ENCODE peak calls at places on chromosomes 3 and 15, in seven cellular contexts. U is HepG2, C is WTC11, A is HEK293T, J is GM12878, P is H1, B is K562. M is an unnamed sample.
A peak's percentile ranks its signal among the peaks of the same experiment; 100 is the strongest.

GRCh38 chr3:40980467-40980866 is 218.8 kb upstream of the CTNNB1 start:
- DNase-seq in P (no peak), A (no peak), U (no peak), J (no peak), B (no peak), C (no peak), M (no peak)

GRCh38 chr3:145812396-145812795 is 348.6 kb downstream of the PLOD2 start:
- DNase-seq in J (no peak), B (no peak), A (no peak), C (no peak), U (no peak), P (no peak), M (no peak)

GRCh38 chr3:87798567-87798947 is 260.2 kb downstream of the CGGBP1 start:
- DNase-seq in J (no peak), A (no peak), C (no peak), B (no peak), P (no peak), U (no peak), M (no peak)

GRCh38 chr15:55247276-55247675 is 42.3 kb downstream of the RAB27A start:
- DNase-seq in B (no peak), J (no peak), A (no peak), U (no peak), C (no peak), P (no peak), M (no peak)

GRCh38 chr3:115341208-115341607 is 194.1 kb upstream of the ZBTB20 start:
- DNase-seq in C (no peak), A (no peak), B (no peak), J (no peak), P (no peak), U (no peak), M (peak; percentile 57)

GRCh38 chr3:30681276-30682211 is 75.1 kb downstream of the TGFBR2 start:
- DNase-seq in U (no peak), C (no peak), J (no peak), B (no peak), A (no peak), P (no peak), M (no peak)

GRCh38 chr3:150385296-150386242 is 22.5 kb upstream of the TSC22D2 start:
- DNase-seq in P (no peak), U (no peak), A (no peak), C (no peak), J (peak; percentile 75), B (no peak), M (no peak)

GRCh38 chr15:80835338-80835737 is 56.2 kb downstream of the CEMIP start:
- DNase-seq in C (peak; percentile 45), B (no peak), A (peak; percentile 48), U (peak; percentile 50), J (no peak), P (peak; percentile 63), M (no peak)

GRCh38 chr15:55398243-55398642 is 9.9 kb downstream of the CCPG1 start:
- DNase-seq in U (no peak), J (no peak), C (no peak), B (peak; percentile 22), A (no peak), P (no peak), M (no peak)

GRCh38 chr15:68385240-68385561 is 46.8 kb downstream of the ITGA11 start:
- DNase-seq in P (peak; percentile 34), J (no peak), C (no peak), U (no peak), B (no peak), A (no peak), M (no peak)

GRCh38 chr3:171169443-171169842 is 142.9 kb upstream of the SLC2A2 start:
- DNase-seq in J (no peak), C (no peak), P (no peak), A (no peak), B (no peak), U (no peak), M (no peak)

GRCh38 chr3:116947809-116948208 is 238.2 kb downstream of the TUSC7 start:
- DNase-seq in B (no peak), P (no peak), U (no peak), C (no peak), A (no peak), J (no peak), M (no peak)

GRCh38 chr3:94494992-94495391 is 432.1 kb downstream of the NSUN3 start:
- DNase-seq in U (no peak), J (no peak), C (no peak), A (no peak), B (no peak), P (no peak), M (no peak)

GRCh38 chr15:90291679-90292356 is 26.3 kb downstream of the NGRN start:
- DNase-seq in C (peak; percentile 41), B (peak; percentile 89), A (peak; percentile 66), P (no peak), U (peak; percentile 50), J (no peak), M (peak; percentile 71)

GRCh38 chr3:123089611-123090301 is 22.9 kb downstream of the PDIA5 start:
- DNase-seq in A (no peak), C (no peak), B (no peak), P (no peak), J (no peak), U (no peak), M (no peak)

GRCh38 chr3:194273396-194274310 is 77.5 kb downstream of the CPN2 start:
- DNase-seq in J (no peak), B (no peak), P (no peak), C (peak; percentile 8), U (no peak), A (no peak), M (no peak)

GRCh38 chr15:48062476-48062875 is 58.3 kb upstream of the SLC24A5 start:
- DNase-seq in P (no peak), B (no peak), C (no peak), A (peak; percentile 9), U (no peak), J (no peak), M (no peak)

GRCh38 chr15:89475688-89476087 is 20.7 kb downstream of the RHCG start:
- DNase-seq in B (no peak), U (no peak), A (no peak), P (no peak), C (no peak), J (no peak), M (no peak)

GRCh38 chr15:91706366-91707032 is 147.0 kb upstream of the SLCO3A1 start:
- DNase-seq in C (peak; percentile 84), U (peak; percentile 38), P (peak; percentile 87), J (peak; percentile 3), A (peak; percentile 67), B (peak; percentile 41), M (peak; percentile 49)

GRCh38 chr15:91704343-91704742 is 149.2 kb upstream of the SLCO3A1 start:
- DNase-seq in B (no peak), J (no peak), C (no peak), U (no peak), P (no peak), A (no peak), M (no peak)

GRCh38 chr15:91711384-91712082 is 142.0 kb upstream of the SLCO3A1 start:
- DNase-seq in J (no peak), U (no peak), A (no peak), C (no peak), P (no peak), B (no peak), M (no peak)

DNA sequence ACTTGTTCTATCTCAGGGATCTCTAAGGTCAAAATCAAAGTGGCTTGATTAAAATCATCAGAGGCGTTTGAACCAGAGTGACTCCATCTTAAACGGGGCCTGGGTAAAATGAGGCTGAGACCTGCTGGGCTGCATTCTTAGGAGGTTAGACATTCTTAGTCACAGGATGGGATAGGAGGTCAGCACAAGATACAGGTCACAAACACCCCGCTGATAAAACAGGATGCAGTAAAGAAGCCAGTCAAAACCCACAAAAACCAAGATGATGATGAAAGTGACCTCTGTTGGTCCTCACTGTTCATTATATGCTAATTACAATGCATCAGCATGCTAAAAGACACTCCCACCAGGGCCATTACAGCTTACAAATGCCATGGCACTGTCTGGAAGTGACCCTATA is 143.4 kb upstream of the SLCO3A1 start:
- DNase-seq in B (no peak), A (no peak), C (no peak), J (no peak), U (no peak), P (no peak), M (no peak)
- TF ChIP-seq SP1 in B (no peak), A (no peak), C (no peak), J (no peak), U (no peak), P (no peak), M (no peak)

DNA sequence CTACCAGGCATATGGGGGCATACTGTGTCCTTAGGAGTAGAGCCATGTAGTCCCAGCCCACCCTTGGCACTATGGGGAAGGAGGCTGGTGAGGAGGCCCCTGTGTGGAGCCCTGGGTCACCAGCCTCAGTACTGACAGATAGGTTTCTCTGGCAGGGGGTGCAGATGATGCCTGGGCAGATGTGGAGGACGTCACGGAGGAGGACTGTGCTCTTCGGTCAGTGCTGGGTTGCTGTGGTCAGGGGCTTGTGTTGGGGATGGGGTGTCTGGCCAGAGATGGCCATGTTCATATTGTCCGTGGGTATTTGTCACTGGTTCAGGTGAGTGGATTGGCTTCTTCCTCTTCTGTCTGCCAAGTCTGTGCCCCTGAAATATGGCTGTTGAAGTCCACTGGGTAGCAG is 20.0 kb downstream of the MTMR14 start:
- DNase-seq in P (no peak), A (no peak), C (no peak), B (no peak), U (no peak), J (no peak), M (no peak)
- TF ChIP-seq SP1 in P (no peak), A (no peak), C (no peak), B (no peak), U (no peak), J (no peak), M (no peak)

DNA sequence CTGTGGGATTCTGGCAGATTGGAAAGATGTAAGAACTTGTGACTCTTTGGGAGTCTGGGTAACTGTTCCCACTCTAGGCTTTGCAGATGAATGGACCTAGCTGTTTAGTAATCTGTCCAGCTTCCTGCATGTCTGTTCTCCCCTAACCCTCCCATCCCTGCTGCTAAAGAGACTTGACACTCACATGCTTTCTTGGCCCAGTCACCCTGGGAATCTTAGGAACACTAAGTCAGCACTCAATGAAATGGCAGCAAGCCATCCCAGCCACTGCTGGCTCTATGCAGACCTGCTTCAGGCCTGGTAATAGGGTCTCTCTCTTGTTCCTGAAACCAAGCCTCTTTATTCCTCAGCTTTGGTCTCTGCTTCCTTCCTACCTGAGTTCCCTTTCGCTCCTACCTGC is 63.7 kb upstream of the THSD4 start:
- DNase-seq in C (no peak), P (no peak), J (no peak), B (no peak), A (no peak), U (no peak), M (no peak)
- TF ChIP-seq SP1 in C (no peak), P (no peak), J (no peak), B (no peak), A (no peak), U (no peak), M (no peak)

DNA sequence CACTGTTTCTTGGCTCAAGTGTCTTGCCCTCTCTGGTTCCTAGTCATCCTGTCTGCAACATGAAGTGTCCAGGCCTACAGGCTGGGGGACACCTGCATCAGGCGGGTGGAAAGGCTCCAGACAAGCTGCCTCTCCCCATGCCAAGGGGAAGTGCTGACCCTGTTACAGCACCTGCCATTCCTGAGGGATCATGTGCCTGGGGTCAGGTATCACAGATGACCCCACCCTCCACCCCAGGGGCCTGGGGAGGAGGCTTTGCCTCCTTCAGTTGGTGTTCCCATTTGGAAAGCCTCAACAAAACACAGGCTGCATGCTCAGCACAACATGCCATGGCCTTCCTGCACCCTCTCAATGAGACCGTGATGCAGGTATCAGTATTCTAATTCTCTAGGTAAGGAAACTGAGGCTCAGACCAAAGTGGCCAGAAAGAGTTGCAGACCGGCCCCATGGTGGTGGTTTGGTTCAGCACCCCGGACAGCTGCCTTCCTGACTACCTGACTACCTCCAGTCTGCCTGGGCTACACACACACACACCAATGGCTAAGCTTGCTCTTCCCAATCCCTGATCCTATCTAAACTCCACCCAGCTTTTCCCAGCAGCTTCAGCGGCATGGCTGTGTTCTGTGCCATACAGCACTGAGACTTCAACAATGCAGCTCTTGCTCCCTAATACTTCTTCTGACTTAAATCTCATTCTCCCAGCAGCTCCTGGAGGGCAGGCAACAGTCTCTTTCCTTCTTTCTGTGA is 69.7 kb upstream of the LINGO1 start:
- DNase-seq in P (peak; percentile 88), U (no peak), B (peak; percentile 77), A (peak; percentile 65), C (peak; percentile 80), J (no peak), M (no peak)
- TF ChIP-seq SP1 in P (peak; percentile 88), U (no peak), B (no peak), A (no peak), C (peak; percentile 44), J (no peak), M (no peak)